ENCODE peak calls at places on chromosome 12, in four cellular contexts. Z is naive thymus-derived CD8-positive, alpha-beta T cell; Q is AG09319; G is activated naive CD4-positive, alpha-beta T cell. V is an unnamed sample.

GRCh38 chr12:13085968-13086686 is 17.3 kb downstream of the GSG1 start:
- DNase-seq in G (no peak), Z (no peak), Q (no peak), V (no peak)

GRCh38 chr12:107670999-107671643 is 14.5 kb upstream of the PWP1 start:
- DNase-seq in Z (no peak), G (peak; percentile 13), Q (no peak), V (no peak)

GRCh38 chr12:27123642-27124041 is 41.3 kb upstream of the C12orf71 start:
- DNase-seq in G (no peak), Z (no peak), Q (no peak), V (no peak)

GRCh38 chr12:49000346-49000745 is 1.2 kb upstream of the DDN start:
- DNase-seq in G (no peak), Q (no peak), Z (no peak), V (peak; percentile 22)

GRCh38 chr12:65792724-65793123 is 31.6 kb upstream of the HMGA2 start:
- DNase-seq in G (no peak), Z (no peak), Q (no peak), V (no peak)

GRCh38 chr12:95412826-95413311 is 61.1 kb upstream of the METAP2 start:
- DNase-seq in Z (no peak), Q (peak; percentile 99), G (no peak), V (no peak)

GRCh38 chr12:95624544-95624943 is 73.3 kb upstream of the USP44 start:
- DNase-seq in G (no peak), Z (no peak), Q (no peak), V (no peak)

GRCh38 chr12:109740694-109741245 is 27.1 kb downstream of the FAM222A start:
- DNase-seq in Z (no peak), G (no peak), Q (no peak), V (no peak)

GRCh38 chr12:27593266-27593665 is 69.3 kb downstream of the PPFIBP1 start:
- DNase-seq in Q (no peak), G (no peak), Z (no peak), V (no peak)

GRCh38 chr12:42076976-42077375 is 67.7 kb downstream of the GXYLT1 start:
- DNase-seq in G (no peak), Q (no peak), Z (no peak), V (no peak)

GRCh38 chr12:5587701-5588100 is 155.8 kb downstream of the NTF3 start:
- DNase-seq in Q (no peak), Z (no peak), G (no peak), V (no peak)

GRCh38 chr12:389138-390096 is at the start of gene KDM5A:
- DNase-seq in Z (peak; percentile 96), Q (peak; percentile 85), G (no peak), V (no peak)

GRCh38 chr12:58496411-58496810 is 423.9 kb downstream of the LRIG3 start:
- DNase-seq in Q (no peak), Z (no peak), G (no peak), V (no peak)

GRCh38 chr12:51533799-51534198 is 57.2 kb upstream of the SCN8A start:
- DNase-seq in Z (no peak), Q (no peak), G (no peak), V (no peak)

GRCh38 chr12:105464426-105464825 is 133.9 kb downstream of the C12orf75 start:
- DNase-seq in Q (no peak), Z (no peak), G (no peak), V (no peak)

GRCh38 chr12:11651785-11652184 is 2.3 kb downstream of the ETV6 start:
- DNase-seq in G (no peak), Q (no peak), Z (no peak), V (no peak)